ENCODE peak calls at places on chromosomes 13 and 19, in five cellular contexts. J is uterus, A is IMR-90, X is NT2/D1, V is tibial nerve. W is an unnamed sample.

GRCh38 chr13:20721454-20722357 is 18.2 kb downstream of the IL17D start:
- DNase-seq in J (peak; percentile 61), X (no peak), A (peak; percentile 79), V (no peak), W (peak; percentile 42)

GRCh38 chr19:1421218-1421957 is 14.0 kb downstream of the DAZAP1 start:
- DNase-seq in A (no peak), X (no peak), V (no peak), J (no peak), W (no peak)

GRCh38 chr13:78787189-78787588 is 128.2 kb upstream of the OBI1 start:
- DNase-seq in V (no peak), X (no peak), J (no peak), A (no peak), W (no peak)

GRCh38 chr19:55383789-55384575 is at the start of gene TMEM238:
- DNase-seq in J (peak; percentile 47), X (no peak), A (peak; percentile 70), V (no peak), W (peak; percentile 56)

GRCh38 chr19:42202290-42202867 is 15.1 kb downstream of the DEDD2 start:
- DNase-seq in A (no peak), X (no peak), J (no peak), V (no peak), W (no peak)

GRCh38 chr19:35348909-35349611 is 1.4 kb downstream of the FFAR1 start:
- DNase-seq in V (no peak), J (no peak), A (no peak), X (no peak), W (no peak)

GRCh38 chr19:48878219-48879024 is 6.2 kb downstream of the PPP1R15A start:
- DNase-seq in J (no peak), V (no peak), A (peak; percentile 41), X (no peak), W (no peak)

GRCh38 chr13:43374621-43375020 is 351.2 kb downstream of the DNAJC15 start:
- DNase-seq in A (peak; percentile 64), J (no peak), V (no peak), X (no peak), W (no peak)

GRCh38 chr19:20422616-20423205 is 142.9 kb downstream of the ZNF737 start:
- DNase-seq in V (no peak), X (no peak), J (no peak), A (no peak), W (no peak)

GRCh38 chr19:28665748-28666147 is 547.2 kb downstream of the UQCRFS1 start:
- DNase-seq in A (no peak), J (no peak), X (no peak), V (no peak), W (no peak)

GRCh38 chr19:9324584-9324962 is 594 bp downstream of the ZNF559 start:
- DNase-seq in X (no peak), V (no peak), A (no peak), J (no peak), W (no peak)

GRCh38 chr19:9323919-9324583 is at the start of gene ZNF559:
- DNase-seq in X (peak; percentile 96), V (peak; percentile 85), A (peak; percentile 92), J (peak; percentile 92), W (peak; percentile 93)

DNA sequence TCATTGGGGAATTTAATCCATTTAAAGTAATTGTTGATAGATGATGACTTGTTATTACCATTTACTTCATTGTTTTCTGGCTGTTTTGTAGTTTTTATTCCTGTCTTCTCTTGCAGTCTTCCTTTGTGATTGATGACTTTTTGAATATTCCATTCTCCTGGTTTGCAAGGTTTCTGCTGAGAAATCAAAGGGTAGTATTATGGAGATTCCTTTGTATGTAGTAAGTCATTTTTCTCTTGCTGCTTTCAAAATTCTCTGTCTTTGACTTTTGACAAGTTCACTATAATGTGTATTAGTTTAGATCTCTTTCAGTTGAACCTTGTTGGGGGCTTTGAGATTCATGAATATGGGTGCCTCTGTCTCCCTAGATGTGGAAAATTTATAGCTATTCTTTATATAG is 6.0 kb downstream of the ZNF559 start:
- DNase-seq in J (no peak), A (no peak), X (no peak), V (no peak), W (no peak)
- H3K9me3 ChIP-seq in J (peaks cover 66% of the 10 kb centered on the region), A (peaks cover 35% of the 10 kb centered on the region), X (peaks cover 98% of the 10 kb centered on the region), V (peaks cover 85% of the 10 kb centered on the region), W (peaks cover 18% of the 10 kb centered on the region)

GRCh38 chr19:6935069-6935468 is 47.7 kb downstream of the ADGRE1 start:
- DNase-seq in J (no peak), X (no peak), A (no peak), V (no peak), W (no peak)
- H3K9me3 ChIP-seq in J (peaks cover 2% of the 10 kb centered on the region), X (peaks cover 3% of the 10 kb centered on the region), A (peaks cover 14% of the 10 kb centered on the region), V (peaks cover 14% of the 10 kb centered on the region), W (peaks cover 5% of the 10 kb centered on the region)

DNA sequence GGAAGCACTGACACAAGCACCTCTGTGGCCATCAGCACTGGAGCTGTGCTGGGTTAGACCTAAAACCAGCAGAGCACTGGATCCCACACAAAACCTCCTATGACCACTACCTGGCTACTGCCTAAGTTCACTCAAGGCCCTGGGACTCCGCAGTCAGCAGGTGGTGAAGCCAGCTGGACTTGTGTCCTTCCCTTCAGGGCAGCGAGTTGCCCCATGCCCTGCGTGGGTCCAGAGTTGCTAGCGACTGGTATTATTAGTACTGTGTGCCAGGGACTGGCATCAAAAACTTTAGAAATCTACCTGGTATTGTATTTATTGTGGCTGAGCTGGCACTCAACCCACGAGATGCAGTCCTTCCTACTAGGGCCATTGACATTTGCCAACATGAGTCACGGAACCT is 6.0 kb downstream of the OR10H4 start:
- DNase-seq in J (no peak), V (no peak), A (no peak), X (no peak), W (no peak)
- H3K9me3 ChIP-seq in J (no peaks in the 10 kb centered on the region), V (no peaks in the 10 kb centered on the region), A (no peaks in the 10 kb centered on the region), X (no peaks in the 10 kb centered on the region), W (peaks cover 4% of the 10 kb centered on the region)

GRCh38 chr19:13129384-13129783 is 11.3 kb downstream of the NACC1 start:
- DNase-seq in J (no peak), A (no peak), X (no peak), V (no peak), W (no peak)

GRCh38 chr19:13128583-13128982 is 10.5 kb downstream of the NACC1 start:
- DNase-seq in V (no peak), X (no peak), A (no peak), J (no peak), W (no peak)

GRCh38 chr19:13127811-13128575 is 9.9 kb downstream of the NACC1 start:
- DNase-seq in J (no peak), A (no peak), V (no peak), X (no peak), W (no peak)

GRCh38 chr19:13122980-13123957 is 5.2 kb downstream of the NACC1 start:
- DNase-seq in A (no peak), J (no peak), V (no peak), X (no peak), W (no peak)

DNA sequence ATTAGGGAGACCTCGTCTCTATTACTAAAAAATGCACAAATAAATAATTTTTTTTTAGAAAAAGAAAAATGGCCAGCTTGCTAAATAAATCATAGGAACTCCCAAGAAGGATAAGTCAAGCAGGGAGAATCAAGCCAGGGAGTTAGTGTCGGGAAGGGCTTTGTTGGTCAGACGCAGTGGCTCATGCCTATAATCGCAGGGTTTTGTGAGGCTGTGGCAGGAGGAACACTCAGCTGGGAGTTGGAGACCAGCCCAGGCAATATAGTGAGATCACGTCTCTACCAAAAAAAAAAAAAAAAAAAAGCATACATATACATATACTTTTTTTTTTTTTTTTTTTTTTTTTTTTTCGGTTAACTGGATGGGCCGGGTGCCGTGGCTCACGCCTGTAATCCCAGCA is 9.0 kb downstream of the NACC1 start:
- DNase-seq in A (peak; percentile 55), J (no peak), V (no peak), X (no peak), W (no peak)
- H3K9me3 ChIP-seq in A (no peaks in the 10 kb centered on the region), J (no peaks in the 10 kb centered on the region), V (no peaks in the 10 kb centered on the region), X (no peaks in the 10 kb centered on the region), W (no peaks in the 10 kb centered on the region)

GRCh38 chr19:56720281-56720680 is 48.7 kb upstream of the ZNF835 start:
- DNase-seq in J (peak; percentile 30), V (no peak), A (no peak), X (peak; percentile 64), W (no peak)
- H3K9me3 ChIP-seq in J (no peaks in the 10 kb centered on the region), V (no peaks in the 10 kb centered on the region), A (peaks cover 29% of the 10 kb centered on the region), X (no peaks in the 10 kb centered on the region), W (no peaks in the 10 kb centered on the region)

DNA sequence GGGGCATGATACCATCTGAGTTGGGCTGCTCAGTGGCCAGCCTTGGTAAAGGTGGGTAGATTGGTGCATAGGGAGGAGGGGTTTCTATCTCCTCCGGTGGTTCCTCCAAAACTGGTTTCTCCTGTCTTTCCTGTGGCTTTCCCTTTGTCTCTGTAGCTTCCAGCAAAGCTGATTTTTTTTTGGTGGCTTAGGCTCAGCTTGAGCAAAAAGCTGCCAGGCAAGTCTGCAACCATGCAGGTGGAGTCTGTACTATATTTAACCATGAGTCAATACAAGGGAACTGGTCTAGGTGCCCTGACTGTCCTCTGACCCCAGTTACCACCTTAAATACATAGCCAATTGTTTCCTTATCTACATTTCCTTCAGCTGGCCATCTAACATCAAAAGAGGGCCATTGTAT is 64.0 kb upstream of the ZNF681 start:
- DNase-seq in V (no peak), J (no peak), X (no peak), A (no peak), W (no peak)
- H3K9me3 ChIP-seq in V (peaks cover 24% of the 10 kb centered on the region), J (peaks cover 12% of the 10 kb centered on the region), X (peaks cover 75% of the 10 kb centered on the region), A (peaks cover 42% of the 10 kb centered on the region), W (peaks cover 11% of the 10 kb centered on the region)

GRCh38 chr13:47904891-47905290 is 96.2 kb downstream of the SUCLA2 start:
- DNase-seq in J (no peak), X (no peak), A (no peak), V (no peak), W (no peak)
- H3K9me3 ChIP-seq in J (no peaks in the 10 kb centered on the region), X (no peaks in the 10 kb centered on the region), A (no peaks in the 10 kb centered on the region), V (no peaks in the 10 kb centered on the region), W (peaks cover 2% of the 10 kb centered on the region)

DNA sequence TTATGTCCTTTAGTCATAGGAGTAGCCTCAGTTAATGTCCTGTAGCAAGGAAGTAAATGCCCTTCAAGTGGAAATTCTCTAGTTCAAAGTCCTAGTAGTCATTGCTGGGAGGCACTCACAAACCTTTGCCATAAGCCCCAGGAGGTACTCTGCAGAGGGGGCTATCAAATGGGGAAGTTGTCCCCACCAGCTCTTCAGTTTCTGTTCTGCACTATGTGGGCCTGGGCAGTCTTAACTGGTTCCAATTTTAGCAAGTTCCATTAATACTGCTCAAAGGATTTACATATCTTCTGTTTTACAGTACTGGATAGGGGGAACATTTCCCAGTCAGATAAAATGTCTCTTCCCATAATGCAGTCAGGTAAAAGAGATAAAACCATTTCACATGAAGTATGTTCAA is 101.3 kb downstream of the B3GLCT start:
- DNase-seq in J (no peak), V (no peak), X (no peak), A (no peak), W (no peak)
- H3K9me3 ChIP-seq in J (no peaks in the 10 kb centered on the region), V (no peaks in the 10 kb centered on the region), X (peaks cover 4% of the 10 kb centered on the region), A (no peaks in the 10 kb centered on the region), W (no peaks in the 10 kb centered on the region)